ENCODE peak calls at places on chromosomes 13 and 19, in ten cellular contexts. A is Panc1; H is lower lobe of right lung; J is RWPE2; R is CD8-positive, alpha-beta T cell; X is heart right ventricle; U is psoas muscle; K is mucosa of descending colon; L is WTC11; D is K562. I is an unnamed sample.

GRCh38 chr19:10338940-10339339 is 484 bp downstream of the ICAM3 start:
- ATAC-seq in A (no peak), H (no peak), J (no peak), R (no peak), X (no peak), U (no peak), K (no peak), L (no peak), D (no peak), I (no peak)

GRCh38 chr13:25738342-25738771 is 313.5 kb downstream of the SHISA2 start:
- ATAC-seq in A (no peak), H (peak), J (no peak), R (peak), X (no peak), U (no peak), K (no peak), L (peak), D (no peak), I (no peak)

GRCh38 chr13:113881614-113882265 is 17.9 kb upstream of the GAS6 start:
- ATAC-seq in A (peak), H (peak), J (peak), R (peak), X (peak), U (no peak), K (no peak), L (no peak), D (no peak), I (peak)

GRCh38 chr13:36888645-36889044 is 31.4 kb downstream of the SMAD9 start:
- ATAC-seq in A (no peak), H (no peak), J (no peak), R (no peak), X (no peak), U (no peak), K (no peak), L (no peak), D (no peak), I (peak)

GRCh38 chr19:36128392-36128736 is 11.5 kb upstream of the CAPNS1 start:
- ATAC-seq in A (peak), H (peak), J (no peak), R (no peak), X (peak), U (no peak), K (peak), L (peak), D (peak), I (peak)

GRCh38 chr13:112198611-112199010 is 131.7 kb downstream of the SOX1 start:
- ATAC-seq in A (no peak), H (no peak), J (no peak), R (no peak), X (no peak), U (no peak), K (no peak), L (no peak), D (no peak), I (no peak)

GRCh38 chr19:33386361-33386858 is 12.9 kb downstream of the CEBPG start:
- ATAC-seq in A (no peak), H (no peak), J (no peak), R (no peak), X (no peak), U (peak), K (no peak), L (no peak), D (no peak), I (no peak)

GRCh38 chr13:25741796-25742195 is 310.0 kb downstream of the SHISA2 start:
- ATAC-seq in A (no peak), H (no peak), J (no peak), R (no peak), X (no peak), U (no peak), K (no peak), L (no peak), D (no peak), I (no peak)

GRCh38 chr19:38496603-38497487 is 63.4 kb downstream of the RYR1 start:
- ATAC-seq in A (no peak), H (no peak), J (no peak), R (no peak), X (peak), U (peak), K (no peak), L (peak), D (no peak), I (no peak)

GRCh38 chr13:49995535-49996165 is 1.2 kb upstream of the TRIM13 start:
- ATAC-seq in A (no peak), H (peak), J (no peak), R (no peak), X (no peak), U (no peak), K (no peak), L (no peak), D (no peak), I (no peak)

GRCh38 chr13:100029930-100030329 is 48.3 kb downstream of the ZIC2 start:
- ATAC-seq in A (no peak), H (no peak), J (no peak), R (no peak), X (no peak), U (no peak), K (no peak), L (no peak), D (no peak), I (no peak)

GRCh38 chr13:37070145-37070695 is 10.7 kb upstream of the SUPT20H start:
- ATAC-seq in A (no peak), H (peak), J (no peak), R (no peak), X (no peak), U (peak), K (no peak), L (no peak), D (no peak), I (no peak)

GRCh38 chr13:114130708-114131580 is 1.5 kb downstream of the RASA3 start:
- ATAC-seq in A (peak), H (peak), J (peak), R (peak), X (peak), U (peak), K (peak), L (no peak), D (peak), I (peak)

GRCh38 chr13:36154567-36155231 is 23.5 kb upstream of the DCLK1 start:
- ATAC-seq in A (no peak), H (peak), J (no peak), R (no peak), X (peak), U (peak), K (no peak), L (peak), D (no peak), I (peak)

GRCh38 chr13:27500806-27501534 is 50.6 kb upstream of the MTIF3 start:
- ATAC-seq in A (no peak), H (no peak), J (no peak), R (no peak), X (peak), U (no peak), K (no peak), L (no peak), D (no peak), I (no peak)

GRCh38 chr13:110415669-110416068 is 108.6 kb downstream of the COL4A2 start:
- ATAC-seq in A (no peak), H (no peak), J (peak), R (no peak), X (peak), U (peak), K (peak), L (peak), D (peak), I (no peak)

GRCh38 chr13:101621099-101621498 is 168.6 kb downstream of the ITGBL1 start:
- ATAC-seq in A (no peak), H (peak), J (no peak), R (no peak), X (no peak), U (no peak), K (no peak), L (no peak), D (no peak), I (no peak)

GRCh38 chr13:33645591-33646554 is 172.1 kb upstream of the RFC3 start:
- ATAC-seq in A (no peak), H (no peak), J (no peak), R (no peak), X (no peak), U (no peak), K (no peak), L (no peak), D (no peak), I (no peak)

GRCh38 chr13:106515635-106516254 is 19.7 kb downstream of the EFNB2 start:
- ATAC-seq in A (no peak), H (peak), J (no peak), R (no peak), X (peak), U (no peak), K (no peak), L (no peak), D (no peak), I (no peak)

GRCh38 chr19:48152552-48152951 is 17.6 kb downstream of the LIG1 start:
- ATAC-seq in A (peak), H (peak), J (no peak), R (peak), X (peak), U (peak), K (peak), L (peak), D (peak), I (peak)

GRCh38 chr13:84607614-84608013 is 725.3 kb upstream of the SLITRK1 start:
- ATAC-seq in A (no peak), H (no peak), J (no peak), R (no peak), X (peak), U (no peak), K (no peak), L (no peak), D (no peak), I (no peak)

GRCh38 chr19:40348961-40349507 is 539 bp downstream of the PLD3 start:
- ATAC-seq in A (no peak), H (peak), J (no peak), R (no peak), X (no peak), U (peak), K (no peak), L (no peak), D (no peak), I (no peak)

GRCh38 chr19:9547870-9548269 is 9.4 kb upstream of the ZNF426 start:
- ATAC-seq in A (no peak), H (no peak), J (no peak), R (no peak), X (no peak), U (no peak), K (no peak), L (no peak), D (no peak), I (no peak)

GRCh38 chr19:708154-709141 is at the start of gene PALM:
- ATAC-seq in A (peak), H (no peak), J (no peak), R (no peak), X (peak), U (no peak), K (no peak), L (peak), D (peak), I (peak)
- TF ChIP-seq CTCF in A (peak), H (no peak), J (peak), R (no peak), X (peak), U (peak), K (no peak), L (no peak), D (no peak), I (no peak)

DNA sequence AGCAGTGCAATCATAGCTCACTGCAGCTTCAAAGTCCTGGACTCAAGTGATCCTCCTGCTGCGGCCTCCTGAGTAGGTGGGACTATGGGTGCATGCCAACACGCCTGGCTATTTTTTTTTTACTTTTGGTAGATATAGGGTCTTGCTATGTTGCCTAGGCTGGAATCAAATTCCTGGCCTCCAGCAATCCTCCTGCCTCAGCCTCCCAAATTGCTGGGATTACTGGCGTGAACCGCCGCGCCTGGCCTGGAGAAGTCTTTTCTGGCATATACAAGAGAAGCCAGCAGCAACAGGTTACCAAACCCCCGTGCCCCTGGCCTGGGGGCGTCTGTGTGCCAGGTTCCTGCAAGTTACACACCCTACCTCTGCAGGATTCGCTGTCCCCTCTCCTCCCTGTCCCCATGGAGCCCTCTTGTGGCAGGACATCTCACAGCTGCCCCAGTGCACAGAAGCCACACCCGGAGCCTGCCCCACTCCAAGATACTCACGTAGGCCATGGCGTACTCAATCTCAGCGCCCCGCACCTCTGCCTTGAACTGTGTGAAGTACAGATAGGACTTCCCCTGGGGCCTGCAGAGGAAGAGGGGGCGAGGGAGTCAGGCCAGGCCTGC is 9.9 kb downstream of the MYDGF start:
- ATAC-seq in A (peak), H (peak), J (no peak), R (no peak), X (peak), U (peak), K (peak), L (peak), D (peak), I (no peak)
- TF ChIP-seq CTCF in A (peak), H (peak), J (peak), R (no peak), X (peak), U (peak), K (peak), L (no peak), D (peak), I (no peak)

GRCh38 chr13:59459972-59460371 is 703.8 kb downstream of the DIAPH3 start:
- ATAC-seq in A (no peak), H (no peak), J (no peak), R (no peak), X (no peak), U (no peak), K (no peak), L (peak), D (peak), I (no peak)
- TF ChIP-seq CTCF in A (no peak), H (no peak), J (no peak), R (no peak), X (no peak), U (no peak), K (no peak), L (no peak), D (peak), I (no peak)

DNA sequence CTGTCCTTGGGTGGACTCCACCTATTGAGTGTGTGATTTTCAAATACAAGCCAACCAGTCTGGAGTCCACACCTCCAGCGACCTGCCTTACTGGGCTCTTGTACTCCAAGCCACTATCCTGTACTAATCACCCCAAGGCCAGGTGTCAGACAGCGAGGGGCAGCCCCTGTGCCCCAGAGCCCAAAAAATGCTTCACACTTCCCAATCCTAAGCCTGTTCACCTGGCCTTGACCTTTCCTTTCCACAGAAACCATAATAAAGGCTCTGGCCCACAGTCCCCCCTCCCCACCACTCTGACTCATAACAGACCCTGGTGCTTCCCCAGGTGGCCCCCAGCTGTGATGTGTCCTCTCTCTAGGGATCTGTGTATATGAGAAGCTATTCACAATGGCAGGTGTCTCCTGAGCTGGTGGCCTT is 3.9 kb downstream of the CD209 start:
- ATAC-seq in A (no peak), H (no peak), J (no peak), R (no peak), X (no peak), U (no peak), K (no peak), L (no peak), D (no peak), I (no peak)
- TF ChIP-seq CTCF in A (no peak), H (no peak), J (no peak), R (no peak), X (no peak), U (no peak), K (no peak), L (no peak), D (no peak), I (no peak)

I was measured in gastroesophageal sphincter.